ENCODE peak calls at places on chromosome 17, in four cellular contexts. B is prostate gland, S is colonic mucosa, N is endothelial cell. E is an unnamed sample.

GRCh38 chr17:31323551-31323950 is 2.1 kb upstream of the EVI2A start:
- DNase-seq in S (no peak), N (no peak), B (no peak), E (no peak)

GRCh38 chr17:49552070-49552751 is 23.5 kb upstream of the NXPH3 start:
- DNase-seq in S (no peak), N (no peak), B (no peak), E (no peak)

GRCh38 chr17:40153603-40154238 is 13.4 kb downstream of the CASC3 start:
- DNase-seq in B (no peak), S (no peak), N (no peak), E (no peak)

GRCh38 chr17:73532441-73532901 is 111.8 kb downstream of the SDK2 start:
- DNase-seq in B (no peak), S (no peak), N (no peak), E (no peak)

GRCh38 chr17:17712268-17712924 is 31.1 kb downstream of the RAI1 start:
- DNase-seq in N (no peak), B (no peak), S (no peak), E (peak)

GRCh38 chr17:53191878-53192277 is 630.8 kb upstream of the KIF2B start:
- DNase-seq in N (no peak), B (no peak), S (no peak), E (no peak)

GRCh38 chr17:14784997-14785696 is 480.0 kb downstream of the PMP22 start:
- DNase-seq in S (no peak), B (no peak), N (no peak), E (no peak)

GRCh38 chr17:79771276-79771675 is 6.7 kb upstream of the CBX2 start:
- DNase-seq in N (no peak), S (no peak), B (no peak), E (no peak)

GRCh38 chr17:51029142-51029541 is 91.5 kb downstream of the SPAG9 start:
- DNase-seq in S (no peak), N (no peak), B (no peak), E (no peak)

GRCh38 chr17:47840742-47841487 is at the start of gene SCRN2:
- DNase-seq in N (peak), S (peak), B (peak), E (peak)

GRCh38 chr17:67519801-67520251 is 142.7 kb downstream of the PITPNC1 start:
- DNase-seq in S (no peak), N (no peak), B (no peak), E (no peak)

GRCh38 chr17:35214192-35214591 is 20.0 kb upstream of the SLC35G3 start:
- DNase-seq in N (no peak), B (no peak), S (no peak), E (no peak)

GRCh38 chr17:38789185-38789584 is 10.2 kb downstream of the PIP4K2B start:
- DNase-seq in B (no peak), S (no peak), N (no peak), E (peak)

GRCh38 chr17:78429618-78429995 is 51.2 kb downstream of the PGS1 start:
- DNase-seq in N (no peak), B (no peak), S (no peak), E (no peak)

GRCh38 chr17:14468858-14469257 is 168.0 kb downstream of the HS3ST3B1 start:
- DNase-seq in S (no peak), N (no peak), B (no peak), E (no peak)

GRCh38 chr17:67578058-67578457 is 139.7 kb upstream of the NOL11 start:
- DNase-seq in N (no peak), S (no peak), B (no peak), E (no peak)

GRCh38 chr17:62744259-62744658 is 63.9 kb downstream of the MARCHF10 start:
- DNase-seq in N (no peak), S (no peak), B (no peak), E (no peak)

GRCh38 chr17:37650419-37651003 is 7.3 kb upstream of the DDX52 start:
- DNase-seq in B (no peak), N (peak), S (peak), E (peak)

GRCh38 chr17:49035470-49036269 is 38.5 kb downstream of the IGF2BP1 start:
- DNase-seq in N (peak), B (no peak), S (peak), E (no peak)

GRCh38 chr17:30363715-30364202 is 15.0 kb upstream of the CPD start:
- DNase-seq in B (no peak), S (no peak), N (no peak), E (no peak)

GRCh38 chr17:55005520-55005919 is 37.0 kb downstream of the STXBP4 start:
- DNase-seq in S (no peak), N (no peak), B (no peak), E (no peak)

GRCh38 chr17:18323007-18323406 is 7.9 kb downstream of the SMCR8 start:
- DNase-seq in N (no peak), S (no peak), B (no peak), E (no peak)

GRCh38 chr17:7824021-7824924 is 9.7 kb upstream of the KDM6B start:
- DNase-seq in B (no peak), S (no peak), N (no peak), E (no peak)

GRCh38 chr17:76089680-76090516 is 10.9 kb downstream of the ZACN start:
- DNase-seq in S (no peak), N (no peak), B (no peak), E (no peak)

GRCh38 chr17:56819431-56820145 is 14.1 kb downstream of the C17orf67 start:
- DNase-seq in S (peak), B (peak), N (peak), E (no peak)

GRCh38 chr17:13544292-13544691 is 57.4 kb downstream of the HS3ST3A1 start:
- DNase-seq in N (no peak), S (no peak), B (peak), E (peak)

GRCh38 chr17:27268394-27269085 is 25.4 kb upstream of the WSB1 start:
- DNase-seq in B (no peak), S (no peak), N (no peak), E (no peak)

GRCh38 chr17:61442878-61443474 is 9.2 kb upstream of the TBX4 start:
- DNase-seq in S (no peak), N (no peak), B (no peak), E (no peak)

GRCh38 chr17:17836818-17837379 is at the start of gene SREBF1:
- DNase-seq in N (peak), S (peak), B (no peak), E (no peak)

GRCh38 chr17:17191961-17192381 is 14.2 kb downstream of the PLD6 start:
- DNase-seq in N (no peak), B (no peak), S (no peak), E (no peak)

GRCh38 chr17:66492080-66492479 is 189.7 kb downstream of the PRKCA start:
- DNase-seq in B (no peak), N (no peak), S (no peak), E (no peak)
- TF ChIP-seq CTCF in B (no peak), N (no peak), S (no peak), E (no peak)

GRCh38 chr17:58534331-58534730 is 19.9 kb upstream of the MTMR4 start:
- DNase-seq in N (no peak), S (no peak), B (no peak), E (no peak)
- TF ChIP-seq CTCF in N (peak), S (no peak), B (no peak), E (no peak)

GRCh38 chr17:32943206-32943605 is 15.3 kb downstream of the TMEM98 start:
- DNase-seq in N (no peak), B (no peak), S (no peak), E (no peak)

GRCh38 chr17:32943647-32944191 is 15.8 kb downstream of the TMEM98 start:
- DNase-seq in B (peak), S (no peak), N (no peak), E (peak)

GRCh38 chr17:32944248-32945020 is 16.5 kb downstream of the TMEM98 start:
- DNase-seq in B (no peak), N (no peak), S (no peak), E (no peak)

GRCh38 chr17:32940706-32941390 is 12.9 kb downstream of the TMEM98 start:
- DNase-seq in B (no peak), S (no peak), N (no peak), E (no peak)

GRCh38 chr17:32941419-32942032 is 13.6 kb downstream of the TMEM98 start:
- DNase-seq in S (no peak), N (no peak), B (no peak), E (no peak)
- TF ChIP-seq CTCF in S (peak), N (peak), B (peak), E (peak)

GRCh38 chr17:1651559-1651844 is 1.8 kb upstream of the RILP start:
- DNase-seq in B (no peak), N (no peak), S (no peak), E (no peak)

GRCh38 chr17:1649116-1649843 is 386 bp downstream of the RILP start:
- DNase-seq in S (peak), N (peak), B (peak), E (peak)

GRCh38 chr17:1650731-1651558 is 1.3 kb upstream of the RILP start:
- DNase-seq in B (no peak), N (no peak), S (peak), E (no peak)

GRCh38 chr17:1648582-1649115 is 1.0 kb downstream of the RILP start:
- DNase-seq in B (peak), N (peak), S (peak), E (peak)

GRCh38 chr17:1649844-1650409 is at the start of gene RILP:
- DNase-seq in N (no peak), B (peak), S (peak), E (no peak)
- TF ChIP-seq CTCF in N (no peak), B (no peak), S (no peak), E (no peak)

GRCh38 chr17:29243792-29244191 is 2.9 kb upstream of the CRYBA1 start:
- DNase-seq in B (no peak), S (no peak), N (no peak), E (no peak)
- TF ChIP-seq CTCF in B (no peak), S (no peak), N (peak), E (peak)

DNA sequence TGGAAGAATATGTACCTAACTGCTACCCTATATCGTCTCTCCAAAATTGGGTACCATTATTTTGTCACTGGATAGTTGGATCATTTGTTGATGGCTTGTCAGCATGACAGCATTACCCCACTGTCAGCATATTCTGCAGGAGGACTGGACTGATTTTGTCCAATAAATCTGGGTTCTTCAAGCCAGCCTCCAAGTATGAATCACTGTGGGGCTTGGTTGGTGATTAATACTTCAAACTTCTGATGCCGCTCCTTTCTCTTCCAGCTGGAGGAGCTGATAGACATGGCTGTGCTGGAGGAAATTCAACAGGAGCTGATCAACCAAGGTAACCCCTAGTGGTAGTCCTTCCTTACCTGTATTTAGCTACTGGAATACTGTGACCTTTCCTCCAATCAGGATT is 2.5 kb downstream of the RPAIN start:
- DNase-seq in N (no peak), B (no peak), S (no peak), E (no peak)
- TF ChIP-seq CTCF in N (no peak), B (no peak), S (no peak), E (no peak)

DNA sequence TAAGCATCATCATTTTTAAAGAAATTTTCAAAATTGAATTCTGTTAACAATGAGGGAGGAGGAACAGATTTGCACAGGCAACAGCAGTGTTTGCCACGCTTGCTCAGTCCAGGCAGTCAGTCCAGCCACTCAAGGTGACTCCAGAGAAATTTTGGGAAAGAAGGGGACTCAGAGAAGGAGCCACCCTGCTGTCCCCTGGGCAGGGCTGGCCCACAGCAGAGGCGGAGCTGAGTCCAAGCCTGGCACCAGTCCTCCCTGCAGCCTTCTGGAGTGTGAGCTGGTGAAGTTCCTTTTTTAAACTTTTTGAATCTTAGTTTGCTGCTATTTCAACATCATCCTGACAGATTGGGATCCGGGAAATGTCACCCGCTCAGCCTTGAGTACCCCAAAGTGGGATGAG is 14.4 kb upstream of the SLC47A2 start:
- DNase-seq in S (no peak), B (no peak), N (no peak), E (no peak)
- TF ChIP-seq CTCF in S (no peak), B (no peak), N (no peak), E (no peak)

GRCh38 chr17:44374306-44375195 is 10.9 kb upstream of the FAM171A2 start:
- DNase-seq in N (no peak), B (no peak), S (peak), E (no peak)

GRCh38 chr17:44376779-44377178 is 12.7 kb downstream of the ITGA2B start:
- DNase-seq in N (no peak), S (no peak), B (no peak), E (no peak)

GRCh38 chr17:44375196-44376017 is 11.8 kb upstream of the FAM171A2 start:
- DNase-seq in N (no peak), S (no peak), B (no peak), E (no peak)

GRCh38 chr17:44378171-44378705 is 11.2 kb downstream of the ITGA2B start:
- DNase-seq in N (no peak), B (no peak), S (no peak), E (no peak)

GRCh38 chr17:44376124-44376523 is 12.5 kb upstream of the FAM171A2 start:
- DNase-seq in B (no peak), N (peak), S (no peak), E (no peak)
- TF ChIP-seq CTCF in B (no peak), N (peak), S (no peak), E (peak)

E was measured in AG09319.